ENCODE peak calls at places on chromosomes 13 and 19, in five cellular contexts. L is uterus, F is neuronal stem cell, Q is retinal pigment epithelial cell, P is prostate gland. M is an unnamed sample.

GRCh38 chr13:89082623-89083022 is 1411.5 kb downstream of the SLITRK5 start:
- DNase-seq in L (no peak), F (no peak), Q (no peak), P (no peak), M (no peak)

GRCh38 chr13:25032160-25032559 is 63.8 kb upstream of the PABPC3 start:
- DNase-seq in L (no peak), F (no peak), Q (no peak), P (no peak), M (no peak)

GRCh38 chr13:39565036-39565949 is 37.7 kb downstream of the LHFPL6 start:
- DNase-seq in L (no peak), F (no peak), Q (peak; percentile 93), P (no peak), M (no peak)

GRCh38 chr13:110853235-110853721 is 61.6 kb downstream of the ANKRD10 start:
- DNase-seq in L (peak; percentile 62), F (no peak), Q (peak; percentile 91), P (no peak), M (peak; percentile 70)

GRCh38 chr19:4375620-4376228 is 24.6 kb downstream of the SH3GL1 start:
- DNase-seq in L (peak; percentile 54), F (no peak), Q (no peak), P (no peak), M (no peak)

GRCh38 chr13:48175200-48175599 is 57.8 kb upstream of the ITM2B start:
- DNase-seq in L (no peak), F (no peak), Q (no peak), P (no peak), M (no peak)

GRCh38 chr19:19021115-19021514 is 12.2 kb downstream of the SUGP2 start:
- DNase-seq in L (no peak), F (no peak), Q (no peak), P (peak; percentile 29), M (no peak)

GRCh38 chr13:101520672-101521071 is 68.2 kb downstream of the ITGBL1 start:
- DNase-seq in L (no peak), F (no peak), Q (no peak), P (no peak), M (no peak)

GRCh38 chr19:29305268-29305667 is 92.3 kb upstream of the UQCRFS1 start:
- DNase-seq in L (no peak), F (no peak), Q (no peak), P (no peak), M (no peak)

GRCh38 chr19:56118666-56119584 is 2.2 kb downstream of the ZNF787 start:
- DNase-seq in L (no peak), F (no peak), Q (no peak), P (no peak), M (no peak)
- H3K4me3 ChIP-seq in L (peak overlapping the region; percentile 92), F (no peak overlapping the region), Q (peak overlapping the region; percentile 70), P (peak overlapping the region; percentile 69), M (peak overlapping the region; percentile 62)

GRCh38 chr19:48751835-48752510 is 468 bp downstream of the FUT1 start:
- DNase-seq in L (no peak), F (no peak), Q (no peak), P (no peak), M (no peak)
- H3K4me3 ChIP-seq in L (peak overlapping the region; percentile 14), F (peak overlapping the region; percentile 90), Q (peak overlapping the region; percentile 42), P (peak overlapping the region; percentile 33), M (peak overlapping the region; percentile 48)

GRCh38 chr13:60273971-60274370 is 110.2 kb upstream of the DIAPH3 start:
- DNase-seq in L (no peak), F (no peak), Q (no peak), P (no peak), M (no peak)

GRCh38 chr13:60265566-60265965 is 101.8 kb upstream of the DIAPH3 start:
- DNase-seq in L (no peak), F (no peak), Q (no peak), P (no peak), M (no peak)

GRCh38 chr13:60267498-60268202 is 103.9 kb upstream of the DIAPH3 start:
- DNase-seq in L (no peak), F (no peak), Q (no peak), P (peak; percentile 7), M (no peak)

DNA sequence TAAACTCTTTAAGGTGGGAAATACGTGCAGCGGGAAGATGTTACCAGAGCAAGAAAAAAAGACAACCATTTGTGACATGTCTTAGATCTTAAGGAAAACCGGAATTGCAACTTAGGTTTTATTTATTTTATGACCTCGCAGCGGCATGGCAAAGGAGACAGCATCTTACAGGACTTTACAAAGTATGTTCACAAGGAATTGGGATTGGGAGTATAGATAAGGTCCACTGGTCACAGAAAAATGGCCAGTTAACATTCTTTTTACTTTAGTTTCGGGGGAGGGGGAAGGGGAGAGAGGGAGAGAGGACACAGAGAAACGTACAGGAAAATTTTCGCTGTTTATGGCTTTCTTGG is 104.5 kb upstream of the DIAPH3 start:
- DNase-seq in L (no peak), F (no peak), Q (no peak), P (no peak), M (no peak)
- H3K4me3 ChIP-seq in L (peak overlapping the region; percentile 5), F (peak overlapping the region; percentile 78), Q (peak overlapping the region; percentile 60), P (peak overlapping the region; percentile 21), M (peak overlapping the region; percentile 25)

DNA sequence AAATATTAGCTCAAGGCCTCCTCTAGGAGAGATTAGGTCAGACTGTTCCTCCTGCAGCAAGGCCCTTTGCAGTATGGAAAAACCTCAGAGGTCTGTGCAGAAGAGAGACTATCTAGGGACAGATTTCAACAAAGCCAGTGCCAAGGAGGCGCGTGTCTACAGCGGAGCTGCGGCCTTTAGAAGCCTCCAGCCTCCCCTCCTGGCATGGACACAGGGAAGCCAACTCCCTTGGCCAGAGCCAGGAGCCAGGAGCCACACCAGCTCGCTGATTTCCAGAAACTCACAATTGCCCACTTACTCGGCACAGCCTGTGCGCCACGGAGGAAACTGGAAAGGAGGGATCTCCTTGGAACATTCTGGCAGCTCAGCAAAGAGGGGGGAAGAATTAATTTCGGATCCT is 63.4 kb downstream of the INSR start:
- DNase-seq in L (peak; percentile 46), F (no peak), Q (no peak), P (no peak), M (no peak)
- H3K4me3 ChIP-seq in L (no peak overlapping the region), F (no peak overlapping the region), Q (no peak overlapping the region), P (no peak overlapping the region), M (no peak overlapping the region)

DNA sequence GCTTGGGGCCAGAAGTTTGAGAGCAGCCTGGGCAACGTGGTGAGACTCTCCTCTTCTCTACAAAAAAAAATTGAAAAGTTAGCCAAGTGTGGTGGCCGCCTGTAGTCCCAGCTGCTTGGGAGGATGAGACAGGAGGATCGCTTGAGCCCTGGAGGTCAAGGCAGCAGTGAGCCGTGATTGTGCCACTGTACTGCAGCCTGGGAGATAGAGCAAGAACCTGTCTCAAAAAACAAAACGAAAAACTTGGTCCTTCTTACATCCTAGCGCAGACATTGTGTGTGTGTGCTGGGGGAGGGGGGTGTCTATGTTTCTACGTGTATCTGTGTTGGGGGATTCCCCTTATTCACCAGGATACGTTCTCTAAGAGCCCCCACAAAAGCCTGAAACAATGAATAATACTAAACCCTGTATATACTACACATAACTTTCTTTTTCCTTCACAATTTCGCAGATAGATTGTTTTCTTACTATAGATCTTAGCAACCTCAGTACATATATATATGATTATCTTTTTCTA is 7.9 kb downstream of the AXL start:
- DNase-seq in L (no peak), F (no peak), Q (no peak), P (no peak), M (no peak)
- H3K4me3 ChIP-seq in L (peak overlapping the region; percentile 21), F (no peak overlapping the region), Q (peak overlapping the region; percentile 30), P (peak overlapping the region; percentile 30), M (peak overlapping the region; percentile 24)

DNA sequence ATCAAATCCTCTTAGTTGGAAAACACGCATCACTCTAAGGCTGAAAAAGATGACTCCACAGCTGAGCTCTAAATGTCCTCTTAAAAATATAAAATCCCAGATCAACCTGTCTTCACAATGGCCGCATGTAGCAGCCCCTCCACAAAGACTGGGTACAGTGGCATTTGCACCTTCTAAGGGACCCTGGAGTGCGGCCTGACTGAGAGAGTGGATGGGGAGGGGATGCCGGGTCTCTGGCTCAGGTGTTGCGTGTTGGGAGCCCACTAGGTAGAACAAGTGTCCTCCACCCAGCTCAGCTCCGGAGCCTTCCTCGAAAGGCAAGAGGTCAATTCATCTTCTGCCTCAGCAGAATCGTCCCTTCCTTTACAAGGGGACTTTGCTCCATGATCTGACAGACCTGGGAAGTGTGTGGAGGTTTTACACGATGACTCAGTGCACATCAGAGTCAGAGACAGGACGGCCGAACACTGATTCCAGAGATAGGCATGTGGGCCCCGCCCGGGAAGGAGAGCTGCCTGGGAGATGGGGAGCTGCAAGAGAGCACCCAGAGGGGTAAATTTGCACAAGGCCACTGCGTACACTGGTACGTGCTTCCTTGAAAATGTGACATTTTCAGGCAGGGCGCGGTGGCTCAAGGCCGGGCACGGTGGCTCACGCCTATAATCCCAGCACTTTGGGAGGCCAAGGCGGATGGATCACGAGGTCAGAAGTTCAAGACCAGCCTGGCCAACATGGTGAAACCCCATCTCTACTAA is 23.5 kb upstream of the SLC15A1 start:
- DNase-seq in L (no peak), F (no peak), Q (peak; percentile 43), P (no peak), M (peak; percentile 57)
- H3K4me3 ChIP-seq in L (no peak overlapping the region), F (peak overlapping the region; percentile 52), Q (no peak overlapping the region), P (no peak overlapping the region), M (no peak overlapping the region)

GRCh38 chr13:66660013-66660804 is 569.9 kb downstream of the PCDH9 start:
- DNase-seq in L (no peak), F (no peak), Q (no peak), P (no peak), M (no peak)

GRCh38 chr13:66661336-66661735 is 568.8 kb downstream of the PCDH9 start:
- DNase-seq in L (no peak), F (no peak), Q (no peak), P (no peak), M (no peak)

GRCh38 chr13:66657165-66657895 is 572.8 kb downstream of the PCDH9 start:
- DNase-seq in L (peak; percentile 37), F (no peak), Q (peak; percentile 95), P (peak; percentile 60), M (peak; percentile 4)

GRCh38 chr13:66656050-66656449 is 574.1 kb downstream of the PCDH9 start:
- DNase-seq in L (no peak), F (no peak), Q (no peak), P (no peak), M (no peak)

DNA sequence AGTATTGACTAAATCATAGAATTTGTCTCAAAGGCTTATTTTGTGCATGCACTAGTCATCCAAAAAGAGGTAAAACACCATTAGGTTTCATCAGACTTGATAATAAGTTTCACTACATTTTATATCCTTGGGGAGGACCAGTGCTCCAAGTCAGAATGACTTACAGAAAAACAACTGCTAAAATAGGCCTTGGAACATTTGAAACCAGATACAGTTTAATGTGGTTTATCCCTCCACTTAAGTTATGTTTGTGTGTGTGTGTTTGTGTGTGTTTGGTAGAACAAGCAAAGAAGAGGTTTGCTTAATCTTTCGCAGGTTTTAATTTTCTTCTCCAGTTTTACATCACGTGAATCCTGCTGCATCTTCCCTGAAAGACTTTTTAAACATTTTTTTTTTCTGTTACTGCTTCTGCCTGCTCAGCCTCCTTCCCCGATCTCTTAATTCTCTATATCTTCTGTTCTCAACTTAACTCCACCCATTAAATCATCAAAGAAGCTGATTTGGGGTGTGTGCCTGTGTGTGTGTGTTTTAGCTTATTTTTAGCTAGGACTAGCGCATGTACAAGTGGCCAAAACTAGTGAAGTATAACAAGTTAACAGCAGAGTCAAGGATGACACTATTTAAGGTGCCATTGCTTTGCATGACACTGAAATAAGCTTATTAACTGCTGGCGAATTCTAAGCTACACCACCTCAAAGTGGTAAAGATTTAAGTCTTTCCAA is 570.7 kb downstream of the PCDH9 start:
- DNase-seq in L (no peak), F (no peak), Q (no peak), P (no peak), M (no peak)
- H3K4me3 ChIP-seq in L (no peak overlapping the region), F (no peak overlapping the region), Q (no peak overlapping the region), P (no peak overlapping the region), M (no peak overlapping the region)

GRCh38 chr19:50629801-50630200 is 9.9 kb downstream of the SYT3 start:
- DNase-seq in L (no peak), F (no peak), Q (no peak), P (no peak), M (no peak)
- H3K4me3 ChIP-seq in L (no peak overlapping the region), F (no peak overlapping the region), Q (no peak overlapping the region), P (no peak overlapping the region), M (no peak overlapping the region)

M was measured in left lung.